ENCODE peak calls at places on chromosome 11, in four cellular contexts. B is PC-3, M is dermis microvascular lymphatic vessel endothelial cell, D is C1 segment of cervical spinal cord. S is an unnamed sample.

GRCh38 chr11:46388619-46389449 is 2.7 kb downstream of the CHRM4 start:
- DNase-seq in B (no peak), M (no peak), D (no peak), S (no peak)

GRCh38 chr11:133163463-133164419 is 368.6 kb downstream of the OPCML start:
- DNase-seq in B (peak), M (peak), D (no peak), S (peak)

GRCh38 chr11:117466966-117467365 is 139.3 kb downstream of the CEP164 start:
- DNase-seq in B (no peak), M (no peak), D (no peak), S (no peak)

GRCh38 chr11:30017467-30017895 is 651 bp upstream of the KCNA4 start:
- DNase-seq in B (no peak), M (no peak), D (no peak), S (no peak)

GRCh38 chr11:62889484-62890437 is 9.1 kb downstream of the SLC3A2 start:
- DNase-seq in B (peak), M (no peak), D (no peak), S (peak)

GRCh38 chr11:59102259-59102765 is 4.7 kb upstream of the FAM111B start:
- DNase-seq in B (peak), M (no peak), D (no peak), S (peak)

GRCh38 chr11:71454470-71455113 is 1.6 kb downstream of the NADSYN1 start:
- DNase-seq in B (peak), M (no peak), D (no peak), S (no peak)

GRCh38 chr11:83120328-83120727 is 36.6 kb upstream of the PCF11 start:
- DNase-seq in B (no peak), M (no peak), D (no peak), S (no peak)

GRCh38 chr11:86632499-86633269 is 39.7 kb downstream of the ME3 start:
- DNase-seq in B (peak), M (peak), D (no peak), S (peak)

GRCh38 chr11:64226507-64227051 is 505 bp downstream of the NUDT22 start:
- DNase-seq in B (peak), M (no peak), D (no peak), S (no peak)

GRCh38 chr11:75775056-75775455 is 6.5 kb downstream of the DGAT2 start:
- DNase-seq in B (no peak), M (no peak), D (no peak), S (no peak)

GRCh38 chr11:102389253-102389652 is 42.2 kb downstream of the BIRC2 start:
- DNase-seq in B (peak), M (no peak), D (no peak), S (no peak)

S was measured in lung microvascular endothelial cell.